ENCODE peak calls at places on chromosomes 13 and 19, in six cellular contexts. One of them, this sample, is unnamed.

GRCh38 chr13:44136693-44137268 is 236.8 kb upstream of the SERP2 start:
- DNase-seq in frontal cortex: no peak
- DNase-seq in stimulated activated CD8-positive, alpha-beta memory T cell treated with anti-CD3 and anti-CD28 coated beads, Interleukin-15, amount 100 ng/mL, for 24 hours: no peak
- DNase-seq in AG09309: no peak
- DNase-seq in GF-D8: no peak
- DNase-seq in RWPE1: no peak
- DNase-seq in this sample: no peak

GRCh38 chr13:63048648-63049047 is 1633.0 kb upstream of the PCDH20 start:
- DNase-seq in frontal cortex: no peak
- DNase-seq in RWPE1: no peak
- DNase-seq in stimulated activated CD8-positive, alpha-beta memory T cell treated with anti-CD3 and anti-CD28 coated beads, Interleukin-15, amount 100 ng/mL, for 24 hours: no peak
- DNase-seq in GF-D8: no peak
- DNase-seq in AG09309: no peak
- DNase-seq in this sample: no peak

GRCh38 chr13:114007566-114007965 is 33.7 kb upstream of the C13orf46 start:
- DNase-seq in GF-D8: no peak
- DNase-seq in AG09309: no peak
- DNase-seq in frontal cortex: no peak
- DNase-seq in stimulated activated CD8-positive, alpha-beta memory T cell treated with anti-CD3 and anti-CD28 coated beads, Interleukin-15, amount 100 ng/mL, for 24 hours: no peak
- DNase-seq in RWPE1: no peak
- DNase-seq in this sample: no peak

GRCh38 chr19:12064266-12065099 is at the start of gene ZNF844:
- DNase-seq in AG09309: peak; percentile 49
- DNase-seq in frontal cortex: peak; percentile 96
- DNase-seq in GF-D8: peak; percentile 57
- DNase-seq in RWPE1: peak; percentile 94
- DNase-seq in stimulated activated CD8-positive, alpha-beta memory T cell treated with anti-CD3 and anti-CD28 coated beads, Interleukin-15, amount 100 ng/mL, for 24 hours: peak; percentile 31
- DNase-seq in this sample: no peak

GRCh38 chr13:69683921-69684663 is 423.5 kb upstream of the ATXN8OS start:
- DNase-seq in AG09309: no peak
- DNase-seq in stimulated activated CD8-positive, alpha-beta memory T cell treated with anti-CD3 and anti-CD28 coated beads, Interleukin-15, amount 100 ng/mL, for 24 hours: no peak
- DNase-seq in frontal cortex: no peak
- DNase-seq in RWPE1: no peak
- DNase-seq in GF-D8: no peak
- DNase-seq in this sample: no peak

GRCh38 chr19:39111593-39112199 is 13.9 kb upstream of the PAK4 start:
- DNase-seq in GF-D8: no peak
- DNase-seq in AG09309: no peak
- DNase-seq in RWPE1: peak; percentile 60
- DNase-seq in stimulated activated CD8-positive, alpha-beta memory T cell treated with anti-CD3 and anti-CD28 coated beads, Interleukin-15, amount 100 ng/mL, for 24 hours: no peak
- DNase-seq in frontal cortex: no peak
- DNase-seq in this sample: no peak

GRCh38 chr19:45681391-45682015 is 10.2 kb downstream of the SNRPD2 start:
- DNase-seq in GF-D8: peak; percentile 57
- DNase-seq in RWPE1: peak; percentile 82
- DNase-seq in frontal cortex: peak; percentile 87
- DNase-seq in AG09309: no peak
- DNase-seq in stimulated activated CD8-positive, alpha-beta memory T cell treated with anti-CD3 and anti-CD28 coated beads, Interleukin-15, amount 100 ng/mL, for 24 hours: peak; percentile 73
- DNase-seq in this sample: peak; percentile 68

GRCh38 chr19:3644351-3645066 is 17.9 kb upstream of the CACTIN start:
- DNase-seq in RWPE1: no peak
- DNase-seq in AG09309: no peak
- DNase-seq in stimulated activated CD8-positive, alpha-beta memory T cell treated with anti-CD3 and anti-CD28 coated beads, Interleukin-15, amount 100 ng/mL, for 24 hours: no peak
- DNase-seq in frontal cortex: peak; percentile 83
- DNase-seq in GF-D8: no peak
- DNase-seq in this sample: no peak

GRCh38 chr19:5178841-5179625 is 161.6 kb downstream of the PTPRS start:
- DNase-seq in AG09309: no peak
- DNase-seq in GF-D8: no peak
- DNase-seq in stimulated activated CD8-positive, alpha-beta memory T cell treated with anti-CD3 and anti-CD28 coated beads, Interleukin-15, amount 100 ng/mL, for 24 hours: no peak
- DNase-seq in frontal cortex: no peak
- DNase-seq in RWPE1: no peak
- DNase-seq in this sample: no peak

GRCh38 chr13:101144808-101145419 is 271.4 kb downstream of the NALCN start:
- DNase-seq in GF-D8: peak; percentile 19
- DNase-seq in frontal cortex: peak; percentile 14
- DNase-seq in AG09309: no peak
- DNase-seq in stimulated activated CD8-positive, alpha-beta memory T cell treated with anti-CD3 and anti-CD28 coated beads, Interleukin-15, amount 100 ng/mL, for 24 hours: no peak
- DNase-seq in RWPE1: peak; percentile 33
- DNase-seq in this sample: no peak

GRCh38 chr13:46489586-46490023 is 63.4 kb upstream of the LRCH1 start:
- DNase-seq in GF-D8: no peak
- DNase-seq in stimulated activated CD8-positive, alpha-beta memory T cell treated with anti-CD3 and anti-CD28 coated beads, Interleukin-15, amount 100 ng/mL, for 24 hours: no peak
- DNase-seq in RWPE1: no peak
- DNase-seq in AG09309: peak; percentile 85
- DNase-seq in frontal cortex: no peak
- DNase-seq in this sample: no peak

GRCh38 chr19:33678796-33679195 is 57.0 kb downstream of the CHST8 start:
- DNase-seq in stimulated activated CD8-positive, alpha-beta memory T cell treated with anti-CD3 and anti-CD28 coated beads, Interleukin-15, amount 100 ng/mL, for 24 hours: no peak
- DNase-seq in AG09309: no peak
- DNase-seq in frontal cortex: peak; percentile 24
- DNase-seq in GF-D8: no peak
- DNase-seq in RWPE1: no peak
- DNase-seq in this sample: no peak

GRCh38 chr19:8220481-8220880 is 11.3 kb downstream of the CERS4 start:
- DNase-seq in frontal cortex: no peak
- DNase-seq in AG09309: no peak
- DNase-seq in stimulated activated CD8-positive, alpha-beta memory T cell treated with anti-CD3 and anti-CD28 coated beads, Interleukin-15, amount 100 ng/mL, for 24 hours: no peak
- DNase-seq in RWPE1: no peak
- DNase-seq in GF-D8: no peak
- DNase-seq in this sample: no peak

GRCh38 chr13:20921572-20921971 is 19.0 kb upstream of the XPO4 start:
- DNase-seq in stimulated activated CD8-positive, alpha-beta memory T cell treated with anti-CD3 and anti-CD28 coated beads, Interleukin-15, amount 100 ng/mL, for 24 hours: no peak
- DNase-seq in RWPE1: no peak
- DNase-seq in frontal cortex: no peak
- DNase-seq in GF-D8: no peak
- DNase-seq in AG09309: no peak
- DNase-seq in this sample: no peak

GRCh38 chr19:13993554-13994308 is 12.4 kb downstream of the RFX1 start:
- DNase-seq in stimulated activated CD8-positive, alpha-beta memory T cell treated with anti-CD3 and anti-CD28 coated beads, Interleukin-15, amount 100 ng/mL, for 24 hours: no peak
- DNase-seq in GF-D8: no peak
- DNase-seq in frontal cortex: no peak
- DNase-seq in RWPE1: no peak
- DNase-seq in AG09309: no peak
- DNase-seq in this sample: no peak

GRCh38 chr19:12843999-12844732 is 5.9 kb downstream of the MAST1 start:
- DNase-seq in GF-D8: no peak
- DNase-seq in RWPE1: no peak
- DNase-seq in stimulated activated CD8-positive, alpha-beta memory T cell treated with anti-CD3 and anti-CD28 coated beads, Interleukin-15, amount 100 ng/mL, for 24 hours: no peak
- DNase-seq in frontal cortex: no peak
- DNase-seq in AG09309: no peak
- DNase-seq in this sample: no peak

GRCh38 chr13:23007430-23007829 is 173.3 kb upstream of the SGCG start:
- DNase-seq in frontal cortex: no peak
- DNase-seq in AG09309: no peak
- DNase-seq in RWPE1: no peak
- DNase-seq in GF-D8: no peak
- DNase-seq in stimulated activated CD8-positive, alpha-beta memory T cell treated with anti-CD3 and anti-CD28 coated beads, Interleukin-15, amount 100 ng/mL, for 24 hours: no peak
- DNase-seq in this sample: no peak

GRCh38 chr13:27619711-27620376 is 485 bp downstream of the LNX2 start:
- DNase-seq in frontal cortex: no peak
- DNase-seq in AG09309: no peak
- DNase-seq in stimulated activated CD8-positive, alpha-beta memory T cell treated with anti-CD3 and anti-CD28 coated beads, Interleukin-15, amount 100 ng/mL, for 24 hours: no peak
- DNase-seq in RWPE1: no peak
- DNase-seq in GF-D8: no peak
- DNase-seq in this sample: peak; percentile 58

GRCh38 chr13:114002009-114002544 is 28.2 kb upstream of the C13orf46 start:
- DNase-seq in GF-D8: no peak
- DNase-seq in frontal cortex: no peak
- DNase-seq in AG09309: no peak
- DNase-seq in RWPE1: no peak
- DNase-seq in stimulated activated CD8-positive, alpha-beta memory T cell treated with anti-CD3 and anti-CD28 coated beads, Interleukin-15, amount 100 ng/mL, for 24 hours: no peak
- DNase-seq in this sample: no peak

GRCh38 chr13:72314210-72314609 is 413.2 kb downstream of the MZT1 start:
- DNase-seq in GF-D8: no peak
- DNase-seq in stimulated activated CD8-positive, alpha-beta memory T cell treated with anti-CD3 and anti-CD28 coated beads, Interleukin-15, amount 100 ng/mL, for 24 hours: no peak
- DNase-seq in RWPE1: no peak
- DNase-seq in frontal cortex: no peak
- DNase-seq in AG09309: no peak
- DNase-seq in this sample: no peak

GRCh38 chr13:28475916-28476725 is 18.8 kb downstream of the FLT1 start:
- DNase-seq in frontal cortex: no peak
- DNase-seq in RWPE1: peak; percentile 50
- DNase-seq in GF-D8: no peak
- DNase-seq in stimulated activated CD8-positive, alpha-beta memory T cell treated with anti-CD3 and anti-CD28 coated beads, Interleukin-15, amount 100 ng/mL, for 24 hours: no peak
- DNase-seq in AG09309: peak; percentile 86
- DNase-seq in this sample: no peak

GRCh38 chr19:45455707-45456499 is 11.9 kb upstream of the FOSB start:
- DNase-seq in GF-D8: peak; percentile 91
- DNase-seq in stimulated activated CD8-positive, alpha-beta memory T cell treated with anti-CD3 and anti-CD28 coated beads, Interleukin-15, amount 100 ng/mL, for 24 hours: no peak
- DNase-seq in frontal cortex: no peak
- DNase-seq in RWPE1: peak; percentile 97
- DNase-seq in AG09309: peak; percentile 96
- DNase-seq in this sample: no peak

GRCh38 chr19:40674291-40674690 is 16.2 kb downstream of the NUMBL start:
- DNase-seq in RWPE1: no peak
- DNase-seq in GF-D8: no peak
- DNase-seq in frontal cortex: no peak
- DNase-seq in AG09309: no peak
- DNase-seq in stimulated activated CD8-positive, alpha-beta memory T cell treated with anti-CD3 and anti-CD28 coated beads, Interleukin-15, amount 100 ng/mL, for 24 hours: no peak
- DNase-seq in this sample: no peak

GRCh38 chr13:31866099-31866498 is 126.8 kb downstream of the RXFP2 start:
- DNase-seq in GF-D8: no peak
- DNase-seq in RWPE1: no peak
- DNase-seq in frontal cortex: no peak
- DNase-seq in stimulated activated CD8-positive, alpha-beta memory T cell treated with anti-CD3 and anti-CD28 coated beads, Interleukin-15, amount 100 ng/mL, for 24 hours: no peak
- DNase-seq in AG09309: no peak
- DNase-seq in this sample: no peak

GRCh38 chr19:13627531-13627930 is 121.3 kb upstream of the CACNA1A start:
- DNase-seq in AG09309: no peak
- DNase-seq in GF-D8: no peak
- DNase-seq in RWPE1: no peak
- DNase-seq in stimulated activated CD8-positive, alpha-beta memory T cell treated with anti-CD3 and anti-CD28 coated beads, Interleukin-15, amount 100 ng/mL, for 24 hours: no peak
- DNase-seq in frontal cortex: no peak
- DNase-seq in this sample: no peak

GRCh38 chr13:31968473-31968872 is 63.1 kb upstream of the FRY start:
- DNase-seq in GF-D8: peak; percentile 11
- DNase-seq in RWPE1: no peak
- DNase-seq in frontal cortex: no peak
- DNase-seq in stimulated activated CD8-positive, alpha-beta memory T cell treated with anti-CD3 and anti-CD28 coated beads, Interleukin-15, amount 100 ng/mL, for 24 hours: no peak
- DNase-seq in AG09309: no peak
- DNase-seq in this sample: no peak

GRCh38 chr13:99086869-99087129 is 108.9 kb upstream of the DOCK9 start:
- DNase-seq in AG09309: no peak
- DNase-seq in RWPE1: peak; percentile 40
- DNase-seq in stimulated activated CD8-positive, alpha-beta memory T cell treated with anti-CD3 and anti-CD28 coated beads, Interleukin-15, amount 100 ng/mL, for 24 hours: peak; percentile 17
- DNase-seq in frontal cortex: no peak
- DNase-seq in GF-D8: no peak
- DNase-seq in this sample: peak; percentile 59

GRCh38 chr13:98171806-98172569 is 5.1 kb downstream of the RNF113B start:
- DNase-seq in GF-D8: no peak
- DNase-seq in stimulated activated CD8-positive, alpha-beta memory T cell treated with anti-CD3 and anti-CD28 coated beads, Interleukin-15, amount 100 ng/mL, for 24 hours: no peak
- DNase-seq in AG09309: no peak
- DNase-seq in frontal cortex: no peak
- DNase-seq in RWPE1: no peak
- DNase-seq in this sample: no peak

This sample was measured in NK-92 treated with Interleukin-12 subunit alpha and Interleukin-12 subunit beta, amount 100 ng/mL, for 24 hours.